ENCODE peak calls at places on chromosomes 12 and 14, in ten cellular contexts. A is thoracic aorta; R is HEK293T; J is effector memory CD8-positive, alpha-beta T cell; C is stimulated activated effector memory CD8-positive, alpha-beta T cell treated with anti-CD3 and anti-CD28 coated beads, Interleukin-12 subunit alpha, Interleukin-12 subunit beta, amount 100 ng/mL, for 72 hours; X is tibial nerve; F is bronchial epithelial cell; N is left cardiac atrium; D is progenitor cell of endocrine pancreas; E is naive B cell. W is an unnamed sample.

GRCh38 chr12:16385779-16386646 is 38.6 kb downstream of the MGST1 start:
- DNase-seq in A (no peak), R (peak), J (no peak), C (no peak), X (no peak), F (peak), N (no peak), D (peak), E (no peak), W (peak)

GRCh38 chr12:65937806-65938205 is 113.5 kb downstream of the HMGA2 start:
- DNase-seq in A (no peak), R (no peak), J (no peak), C (no peak), X (no peak), F (no peak), N (no peak), D (no peak), E (no peak), W (no peak)

GRCh38 chr12:56188786-56189335 is 422 bp downstream of the SMARCC2 start:
- DNase-seq in A (no peak), R (peak), J (peak), C (no peak), X (peak), F (no peak), N (no peak), D (peak), E (peak), W (no peak)

GRCh38 chr12:4445156-4446020 is at the start of gene FGF6:
- DNase-seq in A (no peak), R (no peak), J (no peak), C (no peak), X (no peak), F (no peak), N (no peak), D (peak), E (no peak), W (peak)

GRCh38 chr14:96752594-96752993 is 44.6 kb upstream of the VRK1 start:
- DNase-seq in A (no peak), R (no peak), J (no peak), C (no peak), X (no peak), F (no peak), N (no peak), D (no peak), E (no peak), W (no peak)

GRCh38 chr12:19967486-19967885 is 400.9 kb upstream of the PDE3A start:
- DNase-seq in A (no peak), R (no peak), J (no peak), C (no peak), X (no peak), F (peak), N (no peak), D (no peak), E (no peak), W (peak)

GRCh38 chr14:92687681-92688433 is 60.6 kb downstream of the LGMN start:
- DNase-seq in A (no peak), R (no peak), J (no peak), C (no peak), X (no peak), F (no peak), N (peak), D (peak), E (no peak), W (no peak)

GRCh38 chr12:63668028-63668799 is at the start of gene DPY19L2:
- DNase-seq in A (peak), R (peak), J (peak), C (peak), X (peak), F (peak), N (peak), D (peak), E (peak), W (peak)

GRCh38 chr12:124763594-124763979 is 100.1 kb downstream of the SCARB1 start:
- DNase-seq in A (no peak), R (no peak), J (peak), C (no peak), X (no peak), F (no peak), N (no peak), D (no peak), E (no peak), W (no peak)

GRCh38 chr12:2294651-2295475 is 242.1 kb downstream of the CACNA1C start:
- DNase-seq in A (no peak), R (no peak), J (no peak), C (no peak), X (peak), F (no peak), N (peak), D (no peak), E (no peak), W (no peak)

GRCh38 chr14:92368001-92368400 is 45.0 kb downstream of the SLC24A4 start:
- DNase-seq in A (no peak), R (no peak), J (no peak), C (no peak), X (no peak), F (peak), N (no peak), D (no peak), E (no peak), W (no peak)

GRCh38 chr12:25827747-25828146 is 130.7 kb upstream of the RASSF8 start:
- DNase-seq in A (no peak), R (no peak), J (no peak), C (no peak), X (no peak), F (no peak), N (no peak), D (no peak), E (no peak), W (no peak)

GRCh38 chr12:124928095-124928911 is 13.9 kb upstream of the UBC start:
- DNase-seq in A (no peak), R (no peak), J (no peak), C (no peak), X (peak), F (peak), N (peak), D (no peak), E (no peak), W (no peak)

GRCh38 chr12:85076688-85077430 is 40.7 kb downstream of the LRRIQ1 start:
- DNase-seq in A (no peak), R (peak), J (no peak), C (no peak), X (no peak), F (peak), N (no peak), D (no peak), E (no peak), W (peak)

GRCh38 chr14:68479247-68479646 is 313.6 kb downstream of the ZFP36L1 start:
- DNase-seq in A (no peak), R (no peak), J (no peak), C (no peak), X (no peak), F (peak), N (no peak), D (no peak), E (no peak), W (no peak)

GRCh38 chr14:91858536-91859275 is 8.6 kb downstream of the TC2N start:
- DNase-seq in A (no peak), R (no peak), J (no peak), C (no peak), X (no peak), F (peak), N (no peak), D (no peak), E (no peak), W (peak)

GRCh38 chr12:130339946-130340345 is 2.3 kb downstream of the PIWIL1 start:
- DNase-seq in A (no peak), R (no peak), J (no peak), C (no peak), X (no peak), F (peak), N (no peak), D (no peak), E (no peak), W (no peak)

GRCh38 chr12:63857771-63858670 is 13.5 kb downstream of the SRGAP1 start:
- DNase-seq in A (no peak), R (no peak), J (no peak), C (no peak), X (no peak), F (no peak), N (no peak), D (no peak), E (no peak), W (no peak)

GRCh38 chr12:92431146-92431545 is 271.6 kb upstream of the PLEKHG7 start:
- DNase-seq in A (no peak), R (no peak), J (no peak), C (no peak), X (no peak), F (no peak), N (no peak), D (no peak), E (peak), W (no peak)

GRCh38 chr12:124388679-124389536 is 94.0 kb downstream of the RFLNA start:
- DNase-seq in A (peak), R (peak), J (peak), C (peak), X (peak), F (peak), N (peak), D (peak), E (peak), W (peak)

GRCh38 chr14:90969493-90970166 is 90.8 kb downstream of the RPS6KA5 start:
- DNase-seq in A (no peak), R (no peak), J (no peak), C (no peak), X (no peak), F (no peak), N (no peak), D (no peak), E (no peak), W (no peak)

GRCh38 chr14:68792022-68792829 is 641 bp downstream of the ZFP36L1 start:
- DNase-seq in A (no peak), R (no peak), J (no peak), C (no peak), X (no peak), F (no peak), N (peak), D (no peak), E (no peak), W (no peak)

GRCh38 chr12:46153267-46153872 is 115.5 kb downstream of the SLC38A1 start:
- DNase-seq in A (no peak), R (peak), J (no peak), C (no peak), X (no peak), F (peak), N (no peak), D (no peak), E (peak), W (peak)

GRCh38 chr12:71440393-71441349 is 1.1 kb downstream of the LGR5 start:
- DNase-seq in A (no peak), R (no peak), J (no peak), C (no peak), X (no peak), F (no peak), N (no peak), D (no peak), E (peak), W (peak)